ENCODE peak calls at places on chromosomes 13 and 19, in six cellular contexts. V is GM12878, J is SK-N-SH, G is H1, I is HL-60, Y is K562. X is an unnamed sample.

GRCh38 chr13:96984061-96984508 is 10.2 kb downstream of the OXGR1 start:
- DNase-seq in V (peak; percentile 9), J (peak; percentile 57), G (no peak), I (no peak), Y (peak; percentile 11), X (no peak)

GRCh38 chr19:45115809-45116615 is 23.0 kb downstream of the PPP1R37 start:
- DNase-seq in V (no peak), J (no peak), G (no peak), I (peak; percentile 97), Y (no peak), X (no peak)

GRCh38 chr13:50914848-50915247 is 5.3 kb downstream of the RNASEH2B start:
- DNase-seq in V (no peak), J (no peak), G (no peak), I (no peak), Y (no peak), X (no peak)

GRCh38 chr19:37963190-37963947 is 56.4 kb downstream of the SIPA1L3 start:
- DNase-seq in V (no peak), J (no peak), G (no peak), I (no peak), Y (no peak), X (peak; percentile 28)

GRCh38 chr19:54434862-54435174 is 14.2 kb upstream of the LENG8 start:
- DNase-seq in V (no peak), J (peak; percentile 10), G (no peak), I (no peak), Y (no peak), X (no peak)

GRCh38 chr19:4633140-4633967 is 6.0 kb upstream of the TNFAIP8L1 start:
- DNase-seq in V (peak; percentile 16), J (peak; percentile 73), G (no peak), I (peak; percentile 80), Y (peak; percentile 83), X (peak; percentile 67)

GRCh38 chr13:49343731-49344130 is 96.0 kb downstream of the CDADC1 start:
- DNase-seq in V (no peak), J (no peak), G (no peak), I (no peak), Y (no peak), X (no peak)

GRCh38 chr19:2291185-2291751 is 9.3 kb upstream of the PEAK3 start:
- DNase-seq in V (no peak), J (peak; percentile 84), G (no peak), I (no peak), Y (no peak), X (no peak)

GRCh38 chr19:1252221-1252817 is 3.9 kb downstream of the MIDN start:
- DNase-seq in V (no peak), J (peak; percentile 55), G (no peak), I (peak; percentile 84), Y (no peak), X (no peak)

GRCh38 chr19:10692673-10693264 is 8.5 kb upstream of the QTRT1 start:
- DNase-seq in V (no peak), J (no peak), G (no peak), I (no peak), Y (no peak), X (no peak)

GRCh38 chr19:16146112-16146511 is 2.6 kb downstream of the HSH2D start:
- DNase-seq in V (no peak), J (no peak), G (no peak), I (no peak), Y (no peak), X (no peak)

GRCh38 chr19:16142032-16142580 is 1.4 kb upstream of the HSH2D start:
- DNase-seq in V (no peak), J (no peak), G (no peak), I (no peak), Y (no peak), X (no peak)

GRCh38 chr19:16144216-16144581 is 714 bp downstream of the HSH2D start:
- DNase-seq in V (no peak), J (no peak), G (no peak), I (no peak), Y (no peak), X (no peak)

GRCh38 chr19:16141043-16141442 is 2.4 kb upstream of the HSH2D start:
- DNase-seq in V (peak; percentile 75), J (no peak), G (no peak), I (peak; percentile 91), Y (peak; percentile 53), X (no peak)

DNA sequence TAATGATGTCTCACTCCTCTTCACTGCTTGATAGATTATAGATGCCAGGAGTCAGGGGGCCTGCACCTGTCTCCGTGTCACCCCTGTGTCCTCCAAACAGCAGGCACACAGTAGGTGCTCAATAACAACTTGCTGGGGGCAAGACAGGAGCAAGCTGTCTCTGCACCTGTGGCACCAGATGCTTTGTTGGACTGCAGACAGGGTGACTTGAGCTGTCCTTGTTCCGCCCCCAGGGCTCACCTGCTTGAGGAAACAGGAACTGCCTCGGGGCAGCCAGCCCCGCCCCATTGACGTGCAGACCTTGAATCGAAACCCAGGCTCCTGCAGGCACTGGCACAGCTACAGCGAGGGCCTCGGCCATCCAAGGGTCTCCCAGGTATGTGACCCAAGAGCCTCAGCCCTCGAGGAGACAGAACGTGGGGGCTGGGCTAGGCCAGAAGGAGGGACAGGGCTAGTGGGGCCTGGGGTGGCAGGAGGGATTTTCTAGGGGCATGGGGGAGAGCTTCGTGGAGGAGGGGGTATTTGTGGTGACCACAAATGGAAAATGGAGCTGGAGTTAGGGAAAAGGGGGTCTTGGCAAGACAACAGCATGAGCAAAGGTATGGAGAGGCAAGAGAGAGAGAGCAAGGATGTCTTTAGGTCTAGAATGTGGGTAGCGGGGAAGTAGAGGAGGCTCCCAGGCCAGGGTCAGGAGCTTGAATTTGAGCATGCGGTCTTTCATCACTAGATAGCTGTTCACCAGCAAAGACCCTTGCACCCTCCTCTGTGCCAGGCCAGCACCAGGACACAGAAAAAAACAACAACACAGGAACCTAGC is at the start of gene HSH2D:
- DNase-seq in V (peak; percentile 90), J (no peak), G (peak; percentile 63), I (peak; percentile 97), Y (no peak), X (peak; percentile 45)
- TF ChIP-seq GABPA in V (no peak), J (no peak), G (no peak), I (no peak), Y (no peak), X (peak; percentile 58)

GRCh38 chr19:13095393-13095784 is 7.3 kb downstream of the LYL1 start:
- DNase-seq in V (no peak), J (no peak), G (no peak), I (no peak), Y (no peak), X (no peak)

GRCh38 chr19:13096968-13097330 is 5.7 kb downstream of the LYL1 start:
- DNase-seq in V (no peak), J (no peak), G (no peak), I (no peak), Y (no peak), X (no peak)

GRCh38 chr19:13097331-13098258 is 5.1 kb downstream of the LYL1 start:
- DNase-seq in V (no peak), J (no peak), G (no peak), I (peak; percentile 80), Y (peak; percentile 83), X (no peak)

GRCh38 chr19:13094771-13095392 is 7.8 kb downstream of the LYL1 start:
- DNase-seq in V (no peak), J (peak; percentile 60), G (no peak), I (no peak), Y (peak; percentile 51), X (no peak)

DNA sequence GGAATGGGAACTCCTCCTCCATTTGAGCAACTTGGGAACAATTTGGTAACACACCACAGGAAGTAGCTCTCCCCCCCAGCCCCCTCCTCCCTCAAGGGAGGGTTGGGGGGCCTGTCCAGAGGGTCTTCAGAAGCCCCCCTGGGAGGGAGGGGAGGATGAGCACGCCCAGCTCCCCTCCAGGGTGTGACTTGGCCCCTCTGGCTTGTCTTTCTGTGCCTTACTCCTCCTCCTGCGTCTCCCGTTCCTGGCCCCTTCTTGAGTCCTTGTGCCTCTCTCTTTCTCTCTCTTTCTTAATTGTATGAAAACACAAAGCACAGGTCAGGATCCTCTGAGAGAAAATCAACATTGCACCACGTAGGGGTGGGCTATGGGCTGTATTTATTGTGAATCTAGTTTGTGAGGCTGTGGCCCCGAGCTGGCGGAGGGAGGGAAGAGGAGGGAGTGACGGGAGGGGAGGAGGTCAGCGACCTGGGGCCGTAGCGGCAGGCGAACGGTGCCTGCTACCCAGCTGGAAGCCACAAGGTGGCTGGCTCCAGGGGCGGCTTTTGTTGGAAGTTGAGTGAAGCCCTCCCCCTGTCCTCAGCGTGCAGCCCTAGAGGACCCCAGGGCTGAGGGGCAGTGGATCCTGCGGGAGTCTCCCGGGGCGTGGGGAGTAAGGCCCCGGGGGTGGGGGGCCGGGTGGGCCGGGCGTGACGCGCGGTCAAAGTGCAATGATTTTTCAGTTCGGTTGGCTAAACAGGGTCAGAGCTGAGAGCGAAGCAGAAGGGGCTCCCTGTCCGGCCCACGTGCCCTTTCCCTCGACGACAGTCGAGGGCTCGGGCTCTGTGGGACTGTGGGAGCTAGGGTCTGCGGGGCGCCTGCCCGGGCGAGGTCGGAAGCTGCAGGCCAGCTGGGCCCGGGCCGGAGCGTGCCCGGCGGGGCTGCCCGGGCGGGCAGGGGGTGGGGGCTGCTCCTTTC is 6.4 kb downstream of the LYL1 start:
- DNase-seq in V (no peak), J (peak; percentile 86), G (no peak), I (no peak), Y (peak; percentile 90), X (peak; percentile 67)
- TF ChIP-seq GABPA in V (no peak), J (no peak), G (no peak), I (no peak), Y (peak; percentile 44), X (no peak)

DNA sequence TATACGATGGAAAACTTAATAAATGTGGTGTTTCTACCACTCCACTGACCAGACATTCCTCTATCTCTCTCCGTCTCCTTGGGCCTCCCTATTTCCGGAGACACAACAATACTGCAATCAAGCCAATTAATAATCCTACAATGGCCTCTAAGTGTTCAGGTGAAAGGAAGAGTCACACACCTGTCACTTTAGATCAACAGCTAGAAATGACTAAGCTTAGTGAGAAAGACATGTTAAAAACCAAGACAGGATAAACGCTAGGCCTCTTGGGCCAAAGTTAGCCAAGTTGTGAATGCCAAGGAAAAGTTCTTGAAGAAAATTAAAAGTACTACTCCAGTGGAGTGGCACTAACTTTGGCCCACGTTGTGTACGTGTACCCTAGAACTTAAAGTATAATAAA is 22.5 kb downstream of the ZDHHC20 start:
- DNase-seq in V (no peak), J (no peak), G (no peak), I (no peak), Y (no peak), X (no peak)
- TF ChIP-seq GABPA in V (no peak), J (no peak), G (no peak), I (no peak), Y (no peak), X (no peak)

DNA sequence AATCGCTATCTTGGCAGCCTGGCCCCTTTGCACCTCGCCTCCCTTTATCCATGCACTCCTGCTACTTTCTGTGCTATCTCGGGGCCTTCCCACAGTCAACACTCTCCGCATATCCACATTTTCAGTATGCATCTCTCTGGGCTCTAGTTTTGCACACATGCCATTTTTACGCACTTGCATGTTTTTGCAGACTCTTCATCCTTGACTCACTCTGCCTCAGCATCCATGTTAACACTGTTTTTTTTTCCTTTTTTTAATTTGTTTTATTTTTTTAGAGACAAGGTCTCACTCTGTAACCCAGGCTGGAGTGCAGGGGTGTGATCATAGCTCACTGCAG is 2.5 kb downstream of the MAMSTR start:
- DNase-seq in V (no peak), J (no peak), G (no peak), I (no peak), Y (no peak), X (no peak)
- TF ChIP-seq GABPA in V (no peak), J (no peak), G (no peak), I (no peak), Y (no peak), X (no peak)